ENCODE peak calls at places on chromosomes 3 and 15, in six cellular contexts. F is substantia nigra, J is mesenchymal stem cell, L is tibial nerve, U is cardiac muscle cell, Y is adrenal gland. Z is an unnamed sample.

GRCh38 chr3:23756206-23756840 is 49.4 kb upstream of the UBE2E1 start:
- DNase-seq in F (no peak), J (no peak), L (no peak), U (no peak), Y (peak), Z (no peak)

GRCh38 chr15:43143203-43143941 is 10.0 kb downstream of the TMEM62 start:
- DNase-seq in F (no peak), J (no peak), L (no peak), U (no peak), Y (no peak), Z (no peak)

GRCh38 chr15:65952425-65953053 is 83.2 kb downstream of the RAB11A start:
- DNase-seq in F (no peak), J (peak), L (no peak), U (peak), Y (peak), Z (peak)

GRCh38 chr15:65060641-65061397 is 7.0 kb downstream of the RASL12 start:
- DNase-seq in F (peak), J (no peak), L (peak), U (no peak), Y (peak), Z (no peak)

GRCh38 chr15:83556754-83557153 is 97.2 kb upstream of the ADAMTSL3 start:
- DNase-seq in F (no peak), J (no peak), L (no peak), U (no peak), Y (no peak), Z (no peak)

GRCh38 chr15:68183886-68184285 is 21.2 kb downstream of the CALML4 start:
- DNase-seq in F (no peak), J (peak), L (no peak), U (no peak), Y (no peak), Z (no peak)

GRCh38 chr3:195093731-195094130 is 177.2 kb downstream of the XXYLT1 start:
- DNase-seq in F (no peak), J (no peak), L (no peak), U (no peak), Y (no peak), Z (no peak)

GRCh38 chr3:184283681-184284080 is 7.9 kb downstream of the ECE2 start:
- DNase-seq in F (no peak), J (no peak), L (no peak), U (no peak), Y (no peak), Z (no peak)

GRCh38 chr3:50317303-50317702 is 5.2 kb downstream of the HYAL2 start:
- DNase-seq in F (no peak), J (no peak), L (no peak), U (no peak), Y (peak), Z (no peak)

GRCh38 chr3:161474139-161474538 is 22.5 kb upstream of the OTOL1 start:
- DNase-seq in F (no peak), J (no peak), L (no peak), U (no peak), Y (peak), Z (no peak)

GRCh38 chr3:41997702-41998551 is 36.0 kb upstream of the ULK4 start:
- DNase-seq in F (no peak), J (no peak), L (no peak), U (peak), Y (no peak), Z (no peak)
- H3K27ac ChIP-seq in F (no peak), J (no peak), L (no peak), U (peak), Y (no peak), Z (no peak)

GRCh38 chr3:58521917-58522680 is 14.9 kb downstream of the ACOX2 start:
- DNase-seq in F (no peak), J (peak), L (no peak), U (peak), Y (no peak), Z (peak)

GRCh38 chr3:58524326-58524888 is 12.6 kb downstream of the ACOX2 start:
- DNase-seq in F (no peak), J (no peak), L (no peak), U (no peak), Y (no peak), Z (no peak)

GRCh38 chr3:58520403-58520784 is 16.6 kb downstream of the ACOX2 start:
- DNase-seq in F (no peak), J (no peak), L (no peak), U (no peak), Y (no peak), Z (no peak)

GRCh38 chr3:58521002-58521670 is 15.9 kb downstream of the ACOX2 start:
- DNase-seq in F (no peak), J (no peak), L (no peak), U (no peak), Y (no peak), Z (peak)

GRCh38 chr3:58522759-58523425 is 14.1 kb downstream of the ACOX2 start:
- DNase-seq in F (no peak), J (no peak), L (no peak), U (no peak), Y (no peak), Z (no peak)
- H3K27ac ChIP-seq in F (no peak), J (no peak), L (no peak), U (no peak), Y (no peak), Z (peak)

GRCh38 chr15:50876260-50876988 is 32.1 kb upstream of the AP4E1 start:
- DNase-seq in F (no peak), J (no peak), L (no peak), U (no peak), Y (no peak), Z (no peak)
- H3K27ac ChIP-seq in F (no peak), J (no peak), L (no peak), U (no peak), Y (no peak), Z (no peak)

GRCh38 chr3:37994639-37994972 is 4.0 kb downstream of the VILL start:
- DNase-seq in F (no peak), J (no peak), L (no peak), U (no peak), Y (no peak), Z (no peak)
- H3K27ac ChIP-seq in F (peak), J (no peak), L (peak), U (no peak), Y (no peak), Z (peak)

GRCh38 chr3:181712190-181712504 is 422 bp downstream of the SOX2 start:
- DNase-seq in F (no peak), J (no peak), L (no peak), U (no peak), Y (no peak), Z (no peak)

GRCh38 chr3:181709537-181710279 is 2.0 kb upstream of the SOX2 start:
- DNase-seq in F (peak), J (peak), L (peak), U (peak), Y (peak), Z (peak)

GRCh38 chr3:181711325-181712135 is at the start of gene SOX2:
- DNase-seq in F (peak), J (peak), L (peak), U (peak), Y (no peak), Z (peak)

GRCh38 chr3:181712505-181713299 is 977 bp downstream of the SOX2 start:
- DNase-seq in F (peak), J (peak), L (peak), U (no peak), Y (no peak), Z (peak)

GRCh38 chr3:181710581-181711255 is 1.0 kb upstream of the SOX2 start:
- DNase-seq in F (no peak), J (no peak), L (no peak), U (no peak), Y (no peak), Z (no peak)
- H3K27ac ChIP-seq in F (peak), J (no peak), L (peak), U (no peak), Y (no peak), Z (no peak)

GRCh38 chr3:53806182-53807116 is 39.8 kb downstream of the CHDH start:
- DNase-seq in F (no peak), J (peak), L (no peak), U (no peak), Y (peak), Z (peak)
- H3K27ac ChIP-seq in F (no peak), J (peak), L (no peak), U (peak), Y (peak), Z (peak)

DNA sequence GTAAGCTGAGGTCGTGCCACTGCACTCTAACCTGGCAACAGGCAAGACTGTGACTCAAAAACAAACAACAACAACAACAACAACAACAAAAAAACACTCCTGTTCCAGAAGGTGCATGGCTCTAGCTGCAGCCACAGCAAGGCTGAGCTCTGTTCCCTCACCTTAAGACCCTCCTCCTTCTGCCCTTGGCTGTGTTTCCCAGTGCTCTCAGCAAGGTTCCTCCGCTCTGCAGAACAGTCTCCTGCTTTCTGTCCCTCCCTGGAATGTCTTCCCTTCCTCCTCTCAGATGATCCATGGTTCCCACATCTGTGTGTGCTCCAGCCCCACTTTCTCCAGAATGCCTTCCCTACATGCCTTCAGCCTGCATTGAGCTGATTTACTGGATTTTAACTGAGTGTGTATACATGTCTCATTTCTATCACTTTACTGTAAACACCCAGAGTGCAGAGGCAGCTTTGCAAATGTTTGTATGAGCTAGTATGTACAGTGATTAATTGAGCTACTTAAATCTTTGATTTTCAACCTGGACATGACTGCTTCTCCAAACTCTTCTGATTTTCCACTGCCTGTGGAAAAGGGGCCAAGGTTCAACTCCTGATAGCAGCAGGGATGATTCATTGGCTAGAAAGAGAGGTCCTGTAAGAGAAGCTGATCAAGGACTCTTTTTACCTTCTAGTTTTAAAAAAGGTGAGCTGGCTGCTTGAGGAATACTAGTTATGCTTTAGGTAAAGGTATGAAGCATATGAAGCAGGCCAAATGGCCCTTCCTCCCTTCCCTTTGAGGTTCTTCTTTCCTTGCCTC is 14.7 kb downstream of the ANKUB1 start:
- DNase-seq in F (no peak), J (peak), L (no peak), U (no peak), Y (no peak), Z (peak)
- H3K27ac ChIP-seq in F (no peak), J (no peak), L (no peak), U (no peak), Y (no peak), Z (peak)

GRCh38 chr3:188888321-188889056 is 283.3 kb upstream of the TPRG1 start:
- DNase-seq in F (no peak), J (no peak), L (no peak), U (no peak), Y (no peak), Z (no peak)
- H3K27ac ChIP-seq in F (no peak), J (no peak), L (no peak), U (no peak), Y (no peak), Z (no peak)

GRCh38 chr3:172156309-172156998 is 117.1 kb downstream of the FNDC3B start:
- DNase-seq in F (no peak), J (no peak), L (no peak), U (no peak), Y (peak), Z (no peak)

GRCh38 chr3:172157566-172158258 is 118.3 kb downstream of the FNDC3B start:
- DNase-seq in F (no peak), J (no peak), L (no peak), U (no peak), Y (no peak), Z (no peak)

GRCh38 chr3:172159376-172159775 is 120.0 kb downstream of the FNDC3B start:
- DNase-seq in F (no peak), J (no peak), L (no peak), U (no peak), Y (no peak), Z (no peak)

GRCh38 chr3:172159962-172160538 is 120.7 kb downstream of the FNDC3B start:
- DNase-seq in F (no peak), J (no peak), L (peak), U (no peak), Y (peak), Z (no peak)

DNA sequence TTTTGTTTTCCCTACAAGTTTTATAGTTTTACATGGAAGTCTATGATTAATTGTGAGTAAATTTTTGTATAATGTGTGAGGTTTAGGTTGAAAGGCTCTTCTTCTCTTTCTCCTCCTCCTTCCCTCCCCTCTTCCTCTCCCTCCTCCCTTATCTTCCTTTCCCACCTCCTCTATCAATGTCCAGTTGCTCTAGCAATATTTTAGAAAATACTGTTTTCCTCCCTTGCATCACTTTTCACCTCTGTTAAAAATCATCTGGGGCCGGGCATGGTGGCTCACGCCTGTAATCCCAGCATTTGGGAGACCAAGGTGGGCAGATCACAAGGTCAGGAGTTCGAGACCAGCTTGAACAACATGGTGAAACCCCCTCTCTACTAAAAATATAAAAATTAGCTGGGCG is 119.4 kb downstream of the FNDC3B start:
- DNase-seq in F (no peak), J (no peak), L (no peak), U (no peak), Y (no peak), Z (no peak)
- H3K27ac ChIP-seq in F (no peak), J (no peak), L (no peak), U (no peak), Y (no peak), Z (no peak)

GRCh38 chr3:42162462-42162861 is 71.3 kb downstream of the TRAK1 start:
- DNase-seq in F (no peak), J (no peak), L (no peak), U (no peak), Y (no peak), Z (no peak)
- H3K27ac ChIP-seq in F (no peak), J (no peak), L (no peak), U (no peak), Y (no peak), Z (no peak)